ENCODE peak calls at places on chromosome 20, in ten cellular contexts. One of them, this sample, is unnamed.

GRCh38 chr20:57594092-57594911 is 25.9 kb downstream of the ZBP1 start:
- DNase-seq in lung: peak
- DNase-seq in cardiac muscle cell: peak
- DNase-seq in adrenal gland: peak
- DNase-seq in thoracic aorta: no peak
- DNase-seq in GM23248: peak
- DNase-seq in AG04450: no peak
- DNase-seq in aorta: peak
- DNase-seq in CD8-positive, alpha-beta memory T cell: peak
- DNase-seq in heart right ventricle: peak
- DNase-seq in this sample: peak

GRCh38 chr20:50729925-50730764 is 1.2 kb upstream of the PARD6B start:
- DNase-seq in lung: no peak
- DNase-seq in cardiac muscle cell: peak
- DNase-seq in adrenal gland: peak
- DNase-seq in thoracic aorta: peak
- DNase-seq in GM23248: peak
- DNase-seq in AG04450: no peak
- DNase-seq in aorta: no peak
- DNase-seq in CD8-positive, alpha-beta memory T cell: no peak
- DNase-seq in heart right ventricle: no peak
- DNase-seq in this sample: no peak

GRCh38 chr20:36542019-36542488 is 735 bp downstream of the MYL9 start:
- DNase-seq in lung: no peak
- DNase-seq in cardiac muscle cell: peak
- DNase-seq in adrenal gland: peak
- DNase-seq in thoracic aorta: no peak
- DNase-seq in GM23248: peak
- DNase-seq in AG04450: no peak
- DNase-seq in aorta: peak
- DNase-seq in CD8-positive, alpha-beta memory T cell: no peak
- DNase-seq in heart right ventricle: peak
- DNase-seq in this sample: no peak

GRCh38 chr20:21102691-21103311 is 3.4 kb downstream of the LINC00237 start:
- DNase-seq in lung: peak
- DNase-seq in cardiac muscle cell: peak
- DNase-seq in adrenal gland: no peak
- DNase-seq in thoracic aorta: no peak
- DNase-seq in GM23248: peak
- DNase-seq in AG04450: no peak
- DNase-seq in aorta: peak
- DNase-seq in CD8-positive, alpha-beta memory T cell: peak
- DNase-seq in heart right ventricle: peak
- DNase-seq in this sample: peak

GRCh38 chr20:23517719-23518118 is 26.8 kb downstream of the CST8 start:
- DNase-seq in lung: no peak
- DNase-seq in cardiac muscle cell: no peak
- DNase-seq in adrenal gland: no peak
- DNase-seq in thoracic aorta: no peak
- DNase-seq in GM23248: no peak
- DNase-seq in AG04450: no peak
- DNase-seq in aorta: no peak
- DNase-seq in CD8-positive, alpha-beta memory T cell: no peak
- DNase-seq in heart right ventricle: no peak
- DNase-seq in this sample: no peak

GRCh38 chr20:561437-562231 is 18.0 kb upstream of the CSNK2A1 start:
- DNase-seq in lung: peak
- DNase-seq in cardiac muscle cell: peak
- DNase-seq in adrenal gland: peak
- DNase-seq in thoracic aorta: no peak
- DNase-seq in GM23248: peak
- DNase-seq in AG04450: peak
- DNase-seq in aorta: no peak
- DNase-seq in CD8-positive, alpha-beta memory T cell: no peak
- DNase-seq in heart right ventricle: peak
- DNase-seq in this sample: peak

GRCh38 chr20:9119776-9120175 is 50.9 kb downstream of the PLCB4 start:
- DNase-seq in lung: no peak
- DNase-seq in cardiac muscle cell: peak
- DNase-seq in adrenal gland: no peak
- DNase-seq in thoracic aorta: no peak
- DNase-seq in GM23248: no peak
- DNase-seq in AG04450: no peak
- DNase-seq in aorta: no peak
- DNase-seq in CD8-positive, alpha-beta memory T cell: no peak
- DNase-seq in heart right ventricle: peak
- DNase-seq in this sample: no peak

GRCh38 chr20:5848711-5849505 is 98.7 kb downstream of the SHLD1 start:
- DNase-seq in lung: no peak
- DNase-seq in cardiac muscle cell: no peak
- DNase-seq in adrenal gland: peak
- DNase-seq in thoracic aorta: no peak
- DNase-seq in GM23248: peak
- DNase-seq in AG04450: no peak
- DNase-seq in aorta: no peak
- DNase-seq in CD8-positive, alpha-beta memory T cell: no peak
- DNase-seq in heart right ventricle: no peak
- DNase-seq in this sample: no peak

GRCh38 chr20:49775229-49775693 is 37.4 kb upstream of the SLC9A8 start:
- DNase-seq in lung: peak
- DNase-seq in cardiac muscle cell: no peak
- DNase-seq in adrenal gland: peak
- DNase-seq in thoracic aorta: peak
- DNase-seq in GM23248: peak
- DNase-seq in AG04450: no peak
- DNase-seq in aorta: peak
- DNase-seq in CD8-positive, alpha-beta memory T cell: no peak
- DNase-seq in heart right ventricle: peak
- DNase-seq in this sample: no peak

GRCh38 chr20:20561172-20561571 is 151.3 kb downstream of the RALGAPA2 start:
- DNase-seq in lung: no peak
- DNase-seq in cardiac muscle cell: no peak
- DNase-seq in adrenal gland: no peak
- DNase-seq in thoracic aorta: no peak
- DNase-seq in GM23248: no peak
- DNase-seq in AG04450: no peak
- DNase-seq in aorta: no peak
- DNase-seq in CD8-positive, alpha-beta memory T cell: no peak
- DNase-seq in heart right ventricle: no peak
- DNase-seq in this sample: no peak

GRCh38 chr20:52493177-52493711 is 301.7 kb upstream of the ZFP64 start:
- DNase-seq in lung: no peak
- DNase-seq in cardiac muscle cell: peak
- DNase-seq in adrenal gland: peak
- DNase-seq in thoracic aorta: no peak
- DNase-seq in GM23248: peak
- DNase-seq in AG04450: no peak
- DNase-seq in aorta: no peak
- DNase-seq in CD8-positive, alpha-beta memory T cell: no peak
- DNase-seq in heart right ventricle: no peak
- DNase-seq in this sample: no peak

GRCh38 chr20:33518071-33518470 is 28.2 kb downstream of the CBFA2T2 start:
- DNase-seq in lung: no peak
- DNase-seq in cardiac muscle cell: no peak
- DNase-seq in adrenal gland: no peak
- DNase-seq in thoracic aorta: no peak
- DNase-seq in GM23248: peak
- DNase-seq in AG04450: no peak
- DNase-seq in aorta: no peak
- DNase-seq in CD8-positive, alpha-beta memory T cell: no peak
- DNase-seq in heart right ventricle: no peak
- DNase-seq in this sample: no peak

GRCh38 chr20:41509316-41509715 is 108.9 kb downstream of the CHD6 start:
- DNase-seq in lung: no peak
- DNase-seq in cardiac muscle cell: no peak
- DNase-seq in adrenal gland: no peak
- DNase-seq in thoracic aorta: no peak
- DNase-seq in GM23248: no peak
- DNase-seq in AG04450: no peak
- DNase-seq in aorta: no peak
- DNase-seq in CD8-positive, alpha-beta memory T cell: no peak
- DNase-seq in heart right ventricle: no peak
- DNase-seq in this sample: no peak

GRCh38 chr20:13661070-13661687 is 22.4 kb upstream of the TASP1 start:
- DNase-seq in lung: no peak
- DNase-seq in cardiac muscle cell: no peak
- DNase-seq in adrenal gland: no peak
- DNase-seq in thoracic aorta: no peak
- DNase-seq in GM23248: no peak
- DNase-seq in AG04450: no peak
- DNase-seq in aorta: no peak
- DNase-seq in CD8-positive, alpha-beta memory T cell: no peak
- DNase-seq in heart right ventricle: no peak
- DNase-seq in this sample: no peak

GRCh38 chr20:2820084-2820895 is 4.1 kb downstream of the TMEM239 start:
- DNase-seq in lung: peak
- DNase-seq in cardiac muscle cell: no peak
- DNase-seq in adrenal gland: no peak
- DNase-seq in thoracic aorta: no peak
- DNase-seq in GM23248: no peak
- DNase-seq in AG04450: no peak
- DNase-seq in aorta: no peak
- DNase-seq in CD8-positive, alpha-beta memory T cell: no peak
- DNase-seq in heart right ventricle: peak
- DNase-seq in this sample: no peak

GRCh38 chr20:43670423-43670822 is 3.5 kb downstream of the MYBL2 start:
- DNase-seq in lung: no peak
- DNase-seq in cardiac muscle cell: no peak
- DNase-seq in adrenal gland: no peak
- DNase-seq in thoracic aorta: no peak
- DNase-seq in GM23248: no peak
- DNase-seq in AG04450: no peak
- DNase-seq in aorta: no peak
- DNase-seq in CD8-positive, alpha-beta memory T cell: no peak
- DNase-seq in heart right ventricle: no peak
- DNase-seq in this sample: no peak
- H3K27ac ChIP-seq in lung: no peak
- H3K27ac ChIP-seq in cardiac muscle cell: no peak
- H3K27ac ChIP-seq in adrenal gland: no peak
- H3K27ac ChIP-seq in thoracic aorta: no peak
- H3K27ac ChIP-seq in GM23248: no peak
- H3K27ac ChIP-seq in AG04450: no peak
- H3K27ac ChIP-seq in aorta: no peak
- H3K27ac ChIP-seq in CD8-positive, alpha-beta memory T cell: no peak
- H3K27ac ChIP-seq in heart right ventricle: no peak
- H3K27ac ChIP-seq in this sample: no peak

GRCh38 chr20:62872863-62873261 is 11.2 kb upstream of the TCFL5 start:
- DNase-seq in lung: no peak
- DNase-seq in cardiac muscle cell: no peak
- DNase-seq in adrenal gland: no peak
- DNase-seq in thoracic aorta: no peak
- DNase-seq in GM23248: no peak
- DNase-seq in AG04450: no peak
- DNase-seq in aorta: peak
- DNase-seq in CD8-positive, alpha-beta memory T cell: no peak
- DNase-seq in heart right ventricle: no peak
- DNase-seq in this sample: no peak
- H3K27ac ChIP-seq in lung: no peak
- H3K27ac ChIP-seq in cardiac muscle cell: no peak
- H3K27ac ChIP-seq in adrenal gland: no peak
- H3K27ac ChIP-seq in thoracic aorta: no peak
- H3K27ac ChIP-seq in GM23248: no peak
- H3K27ac ChIP-seq in AG04450: no peak
- H3K27ac ChIP-seq in aorta: no peak
- H3K27ac ChIP-seq in CD8-positive, alpha-beta memory T cell: no peak
- H3K27ac ChIP-seq in heart right ventricle: no peak
- H3K27ac ChIP-seq in this sample: no peak

DNA sequence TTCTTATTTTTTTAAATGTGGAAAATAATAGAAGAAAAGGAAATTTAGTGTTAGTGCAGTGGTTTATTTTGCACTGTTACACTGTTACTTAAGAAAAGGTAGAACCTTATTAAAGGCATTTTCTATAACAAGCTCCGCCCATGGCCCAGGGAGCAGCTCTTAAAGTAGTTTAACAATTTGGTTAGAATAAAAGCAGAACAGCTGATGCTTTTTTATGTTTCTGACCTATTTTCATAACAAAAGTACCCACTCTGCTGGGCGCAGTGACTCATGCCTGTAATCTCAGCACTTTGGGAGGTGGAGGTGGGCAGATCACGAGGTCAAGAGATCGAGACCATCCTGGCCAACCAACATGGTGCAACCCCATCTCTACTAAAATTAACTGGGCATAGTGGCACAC is 32.6 kb downstream of the DSTN start:
- DNase-seq in lung: no peak
- DNase-seq in cardiac muscle cell: no peak
- DNase-seq in adrenal gland: no peak
- DNase-seq in thoracic aorta: no peak
- DNase-seq in GM23248: no peak
- DNase-seq in AG04450: no peak
- DNase-seq in aorta: no peak
- DNase-seq in CD8-positive, alpha-beta memory T cell: no peak
- DNase-seq in heart right ventricle: no peak
- DNase-seq in this sample: no peak
- H3K27ac ChIP-seq in lung: no peak
- H3K27ac ChIP-seq in cardiac muscle cell: no peak
- H3K27ac ChIP-seq in adrenal gland: no peak
- H3K27ac ChIP-seq in thoracic aorta: peak
- H3K27ac ChIP-seq in GM23248: no peak
- H3K27ac ChIP-seq in AG04450: no peak
- H3K27ac ChIP-seq in aorta: no peak
- H3K27ac ChIP-seq in CD8-positive, alpha-beta memory T cell: no peak
- H3K27ac ChIP-seq in heart right ventricle: no peak
- H3K27ac ChIP-seq in this sample: no peak

GRCh38 chr20:34557936-34558319 is 590 bp upstream of the MAP1LC3A start:
- DNase-seq in lung: no peak
- DNase-seq in cardiac muscle cell: no peak
- DNase-seq in adrenal gland: no peak
- DNase-seq in thoracic aorta: no peak
- DNase-seq in GM23248: peak
- DNase-seq in AG04450: no peak
- DNase-seq in aorta: no peak
- DNase-seq in CD8-positive, alpha-beta memory T cell: no peak
- DNase-seq in heart right ventricle: no peak
- DNase-seq in this sample: no peak

GRCh38 chr20:34549929-34550305 is 8.6 kb upstream of the MAP1LC3A start:
- DNase-seq in lung: no peak
- DNase-seq in cardiac muscle cell: no peak
- DNase-seq in adrenal gland: no peak
- DNase-seq in thoracic aorta: no peak
- DNase-seq in GM23248: no peak
- DNase-seq in AG04450: no peak
- DNase-seq in aorta: no peak
- DNase-seq in CD8-positive, alpha-beta memory T cell: no peak
- DNase-seq in heart right ventricle: no peak
- DNase-seq in this sample: no peak

GRCh38 chr20:34549291-34549928 is 9.1 kb upstream of the MAP1LC3A start:
- DNase-seq in lung: peak
- DNase-seq in cardiac muscle cell: peak
- DNase-seq in adrenal gland: no peak
- DNase-seq in thoracic aorta: no peak
- DNase-seq in GM23248: peak
- DNase-seq in AG04450: no peak
- DNase-seq in aorta: no peak
- DNase-seq in CD8-positive, alpha-beta memory T cell: no peak
- DNase-seq in heart right ventricle: no peak
- DNase-seq in this sample: no peak

GRCh38 chr20:34552569-34552968 is 5.9 kb upstream of the MAP1LC3A start:
- DNase-seq in lung: no peak
- DNase-seq in cardiac muscle cell: no peak
- DNase-seq in adrenal gland: no peak
- DNase-seq in thoracic aorta: no peak
- DNase-seq in GM23248: no peak
- DNase-seq in AG04450: no peak
- DNase-seq in aorta: no peak
- DNase-seq in CD8-positive, alpha-beta memory T cell: no peak
- DNase-seq in heart right ventricle: no peak
- DNase-seq in this sample: no peak

GRCh38 chr20:34553366-34553867 is 5.1 kb upstream of the MAP1LC3A start:
- DNase-seq in lung: no peak
- DNase-seq in cardiac muscle cell: no peak
- DNase-seq in adrenal gland: no peak
- DNase-seq in thoracic aorta: no peak
- DNase-seq in GM23248: no peak
- DNase-seq in AG04450: no peak
- DNase-seq in aorta: no peak
- DNase-seq in CD8-positive, alpha-beta memory T cell: no peak
- DNase-seq in heart right ventricle: no peak
- DNase-seq in this sample: no peak
- H3K27ac ChIP-seq in lung: no peak
- H3K27ac ChIP-seq in cardiac muscle cell: no peak
- H3K27ac ChIP-seq in adrenal gland: no peak
- H3K27ac ChIP-seq in thoracic aorta: no peak
- H3K27ac ChIP-seq in GM23248: no peak
- H3K27ac ChIP-seq in AG04450: no peak
- H3K27ac ChIP-seq in aorta: peak
- H3K27ac ChIP-seq in CD8-positive, alpha-beta memory T cell: no peak
- H3K27ac ChIP-seq in heart right ventricle: peak
- H3K27ac ChIP-seq in this sample: no peak

This sample was measured in OCI-LY7.